ENCODE peak calls at places on chromosomes 6 and 20, in nine cellular contexts. One of them, this sample, is unnamed.

GRCh38 chr20:2316847-2317495 is 21.2 kb downstream of the TGM3 start:
- DNase-seq in adrenal gland: no peak
- DNase-seq in stomach: no peak
- DNase-seq in MM.1S: no peak
- DNase-seq in omental fat pad: no peak
- DNase-seq in pancreas: peak
- DNase-seq in WERI-Rb-1: no peak
- DNase-seq in spleen: no peak
- DNase-seq in GM12865: no peak
- DNase-seq in this sample: no peak

GRCh38 chr6:22470454-22471368 is 98.7 kb upstream of the HDGFL1 start:
- DNase-seq in WERI-Rb-1: no peak
- DNase-seq in adrenal gland: peak
- DNase-seq in stomach: peak
- DNase-seq in GM12865: peak
- DNase-seq in omental fat pad: no peak
- DNase-seq in pancreas: no peak
- DNase-seq in MM.1S: no peak
- DNase-seq in spleen: no peak
- DNase-seq in this sample: no peak

GRCh38 chr6:144150673-144151009 is 324 bp downstream of the STX11 start:
- DNase-seq in stomach: no peak
- DNase-seq in spleen: peak
- DNase-seq in pancreas: no peak
- DNase-seq in WERI-Rb-1: peak
- DNase-seq in GM12865: peak
- DNase-seq in adrenal gland: no peak
- DNase-seq in omental fat pad: no peak
- DNase-seq in MM.1S: peak
- DNase-seq in this sample: no peak

GRCh38 chr20:14334306-14334930 is 3.0 kb downstream of the FLRT3 start:
- DNase-seq in adrenal gland: no peak
- DNase-seq in omental fat pad: no peak
- DNase-seq in pancreas: no peak
- DNase-seq in stomach: peak
- DNase-seq in GM12865: peak
- DNase-seq in spleen: no peak
- DNase-seq in MM.1S: peak
- DNase-seq in WERI-Rb-1: peak
- DNase-seq in this sample: no peak

GRCh38 chr6:83352413-83352812 is 78.4 kb downstream of the ME1 start:
- DNase-seq in MM.1S: no peak
- DNase-seq in WERI-Rb-1: no peak
- DNase-seq in stomach: no peak
- DNase-seq in omental fat pad: no peak
- DNase-seq in spleen: no peak
- DNase-seq in pancreas: no peak
- DNase-seq in GM12865: no peak
- DNase-seq in adrenal gland: no peak
- DNase-seq in this sample: no peak

GRCh38 chr6:109059591-109060021 is 35.0 kb downstream of the SESN1 start:
- DNase-seq in MM.1S: peak
- DNase-seq in stomach: no peak
- DNase-seq in pancreas: no peak
- DNase-seq in omental fat pad: no peak
- DNase-seq in GM12865: peak
- DNase-seq in spleen: no peak
- DNase-seq in WERI-Rb-1: no peak
- DNase-seq in adrenal gland: no peak
- DNase-seq in this sample: no peak

GRCh38 chr20:41196653-41197225 is 59.4 kb downstream of the PLCG1 start:
- DNase-seq in MM.1S: no peak
- DNase-seq in WERI-Rb-1: no peak
- DNase-seq in stomach: no peak
- DNase-seq in omental fat pad: no peak
- DNase-seq in adrenal gland: no peak
- DNase-seq in pancreas: no peak
- DNase-seq in spleen: no peak
- DNase-seq in GM12865: no peak
- DNase-seq in this sample: no peak

GRCh38 chr20:23436681-23437080 is 2.8 kb upstream of the CSTL1 start:
- DNase-seq in pancreas: no peak
- DNase-seq in GM12865: no peak
- DNase-seq in spleen: no peak
- DNase-seq in omental fat pad: no peak
- DNase-seq in stomach: no peak
- DNase-seq in MM.1S: no peak
- DNase-seq in adrenal gland: peak
- DNase-seq in WERI-Rb-1: no peak
- DNase-seq in this sample: no peak

GRCh38 chr20:776165-776564 is 7.9 kb upstream of the SLC52A3 start:
- DNase-seq in adrenal gland: no peak
- DNase-seq in MM.1S: no peak
- DNase-seq in pancreas: no peak
- DNase-seq in omental fat pad: no peak
- DNase-seq in WERI-Rb-1: no peak
- DNase-seq in spleen: no peak
- DNase-seq in GM12865: no peak
- DNase-seq in stomach: no peak
- DNase-seq in this sample: no peak

GRCh38 chr20:8094845-8095244 is 37.2 kb upstream of the PLCB1 start:
- DNase-seq in WERI-Rb-1: no peak
- DNase-seq in stomach: no peak
- DNase-seq in adrenal gland: no peak
- DNase-seq in pancreas: no peak
- DNase-seq in MM.1S: no peak
- DNase-seq in spleen: no peak
- DNase-seq in GM12865: no peak
- DNase-seq in omental fat pad: no peak
- DNase-seq in this sample: no peak

GRCh38 chr6:37566209-37566859 is 66.6 kb upstream of the CCDC167 start:
- DNase-seq in WERI-Rb-1: peak
- DNase-seq in spleen: peak
- DNase-seq in pancreas: peak
- DNase-seq in adrenal gland: peak
- DNase-seq in stomach: peak
- DNase-seq in omental fat pad: no peak
- DNase-seq in GM12865: peak
- DNase-seq in MM.1S: peak
- DNase-seq in this sample: peak

GRCh38 chr20:21503345-21503744 is 10.5 kb downstream of the NKX2-2 start:
- DNase-seq in WERI-Rb-1: no peak
- DNase-seq in stomach: no peak
- DNase-seq in spleen: no peak
- DNase-seq in GM12865: peak
- DNase-seq in pancreas: no peak
- DNase-seq in omental fat pad: no peak
- DNase-seq in adrenal gland: no peak
- DNase-seq in MM.1S: peak
- DNase-seq in this sample: no peak

GRCh38 chr20:9241721-9242427 is 173.0 kb downstream of the PLCB4 start:
- DNase-seq in MM.1S: no peak
- DNase-seq in omental fat pad: no peak
- DNase-seq in WERI-Rb-1: no peak
- DNase-seq in GM12865: no peak
- DNase-seq in pancreas: no peak
- DNase-seq in adrenal gland: no peak
- DNase-seq in stomach: no peak
- DNase-seq in spleen: no peak
- DNase-seq in this sample: no peak

GRCh38 chr20:17653835-17654648 is 28.0 kb downstream of the RRBP1 start:
- DNase-seq in spleen: peak
- DNase-seq in stomach: no peak
- DNase-seq in omental fat pad: no peak
- DNase-seq in adrenal gland: no peak
- DNase-seq in WERI-Rb-1: no peak
- DNase-seq in GM12865: no peak
- DNase-seq in MM.1S: no peak
- DNase-seq in pancreas: no peak
- DNase-seq in this sample: no peak

GRCh38 chr20:17655865-17656489 is 26.1 kb downstream of the RRBP1 start:
- DNase-seq in GM12865: peak
- DNase-seq in omental fat pad: no peak
- DNase-seq in WERI-Rb-1: no peak
- DNase-seq in stomach: no peak
- DNase-seq in spleen: peak
- DNase-seq in adrenal gland: no peak
- DNase-seq in pancreas: no peak
- DNase-seq in MM.1S: no peak
- DNase-seq in this sample: no peak

GRCh38 chr20:17654649-17655285 is 27.3 kb downstream of the RRBP1 start:
- DNase-seq in pancreas: no peak
- DNase-seq in WERI-Rb-1: peak
- DNase-seq in spleen: peak
- DNase-seq in adrenal gland: no peak
- DNase-seq in stomach: no peak
- DNase-seq in GM12865: no peak
- DNase-seq in omental fat pad: no peak
- DNase-seq in MM.1S: no peak
- DNase-seq in this sample: no peak

GRCh38 chr20:17657079-17657825 is 24.8 kb downstream of the RRBP1 start:
- DNase-seq in adrenal gland: peak
- DNase-seq in MM.1S: no peak
- DNase-seq in omental fat pad: no peak
- DNase-seq in GM12865: no peak
- DNase-seq in stomach: no peak
- DNase-seq in pancreas: no peak
- DNase-seq in spleen: peak
- DNase-seq in WERI-Rb-1: peak
- DNase-seq in this sample: no peak

GRCh38 chr20:17655286-17655651 is 26.8 kb downstream of the RRBP1 start:
- DNase-seq in pancreas: no peak
- DNase-seq in WERI-Rb-1: no peak
- DNase-seq in stomach: no peak
- DNase-seq in MM.1S: no peak
- DNase-seq in GM12865: no peak
- DNase-seq in omental fat pad: no peak
- DNase-seq in spleen: peak
- DNase-seq in adrenal gland: no peak
- DNase-seq in this sample: no peak
- TF ChIP-seq CTCF in pancreas: no peak
- TF ChIP-seq CTCF in WERI-Rb-1: no peak
- TF ChIP-seq CTCF in stomach: no peak
- TF ChIP-seq CTCF in MM.1S: no peak
- TF ChIP-seq CTCF in GM12865: no peak
- TF ChIP-seq CTCF in omental fat pad: no peak
- TF ChIP-seq CTCF in spleen: no peak
- TF ChIP-seq CTCF in adrenal gland: no peak
- TF ChIP-seq CTCF in this sample: peak

DNA sequence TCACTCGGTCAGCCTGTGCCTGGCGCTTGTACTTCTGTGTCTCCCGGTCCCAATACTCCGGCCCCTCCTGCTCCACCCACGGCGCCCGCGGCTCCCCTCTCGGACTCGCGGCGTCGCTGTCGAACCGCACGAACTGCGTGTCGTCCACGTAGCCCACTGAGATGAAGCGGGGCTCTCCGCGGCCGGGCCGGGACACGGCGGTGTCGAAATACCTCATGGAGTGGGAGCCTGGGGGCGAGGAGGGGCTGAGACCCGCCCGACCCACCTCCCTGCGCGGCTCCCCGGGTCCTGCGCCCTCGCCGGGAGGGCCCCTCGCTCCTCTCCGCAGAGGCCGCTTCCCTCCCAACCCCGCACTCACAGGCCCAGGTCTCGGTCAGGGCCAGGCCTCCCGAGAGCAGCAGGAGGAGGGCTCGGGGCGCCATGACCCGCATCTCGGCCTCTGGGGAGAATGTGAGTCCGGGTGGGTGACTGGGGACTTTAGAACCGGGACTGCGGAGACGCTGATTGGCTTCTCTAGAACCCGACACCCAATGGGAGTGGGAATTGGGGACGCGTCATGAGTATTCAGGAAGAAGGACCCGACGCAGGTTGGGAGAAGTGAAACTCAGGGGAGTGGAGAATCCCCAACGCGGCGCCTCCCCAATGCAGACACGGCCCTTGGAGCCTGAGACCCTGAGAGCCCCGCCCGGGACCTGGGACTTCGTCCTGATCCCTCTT is at the start of gene HLA-C:
- DNase-seq in WERI-Rb-1: peak
- DNase-seq in spleen: peak
- DNase-seq in MM.1S: peak
- DNase-seq in omental fat pad: peak
- DNase-seq in GM12865: peak
- DNase-seq in adrenal gland: peak
- DNase-seq in stomach: peak
- DNase-seq in pancreas: peak
- DNase-seq in this sample: peak
- TF ChIP-seq CTCF in WERI-Rb-1: peak
- TF ChIP-seq CTCF in spleen: no peak
- TF ChIP-seq CTCF in MM.1S: no peak
- TF ChIP-seq CTCF in omental fat pad: no peak
- TF ChIP-seq CTCF in GM12865: no peak
- TF ChIP-seq CTCF in adrenal gland: no peak
- TF ChIP-seq CTCF in stomach: no peak
- TF ChIP-seq CTCF in pancreas: no peak
- TF ChIP-seq CTCF in this sample: no peak

GRCh38 chr6:67694127-67694526 is 941.0 kb upstream of the ADGRB3 start:
- DNase-seq in WERI-Rb-1: no peak
- DNase-seq in omental fat pad: no peak
- DNase-seq in adrenal gland: no peak
- DNase-seq in GM12865: no peak
- DNase-seq in stomach: no peak
- DNase-seq in MM.1S: no peak
- DNase-seq in spleen: no peak
- DNase-seq in pancreas: no peak
- DNase-seq in this sample: no peak
- TF ChIP-seq CTCF in WERI-Rb-1: peak
- TF ChIP-seq CTCF in omental fat pad: no peak
- TF ChIP-seq CTCF in adrenal gland: no peak
- TF ChIP-seq CTCF in GM12865: no peak
- TF ChIP-seq CTCF in stomach: no peak
- TF ChIP-seq CTCF in MM.1S: no peak
- TF ChIP-seq CTCF in spleen: no peak
- TF ChIP-seq CTCF in pancreas: no peak
- TF ChIP-seq CTCF in this sample: no peak

DNA sequence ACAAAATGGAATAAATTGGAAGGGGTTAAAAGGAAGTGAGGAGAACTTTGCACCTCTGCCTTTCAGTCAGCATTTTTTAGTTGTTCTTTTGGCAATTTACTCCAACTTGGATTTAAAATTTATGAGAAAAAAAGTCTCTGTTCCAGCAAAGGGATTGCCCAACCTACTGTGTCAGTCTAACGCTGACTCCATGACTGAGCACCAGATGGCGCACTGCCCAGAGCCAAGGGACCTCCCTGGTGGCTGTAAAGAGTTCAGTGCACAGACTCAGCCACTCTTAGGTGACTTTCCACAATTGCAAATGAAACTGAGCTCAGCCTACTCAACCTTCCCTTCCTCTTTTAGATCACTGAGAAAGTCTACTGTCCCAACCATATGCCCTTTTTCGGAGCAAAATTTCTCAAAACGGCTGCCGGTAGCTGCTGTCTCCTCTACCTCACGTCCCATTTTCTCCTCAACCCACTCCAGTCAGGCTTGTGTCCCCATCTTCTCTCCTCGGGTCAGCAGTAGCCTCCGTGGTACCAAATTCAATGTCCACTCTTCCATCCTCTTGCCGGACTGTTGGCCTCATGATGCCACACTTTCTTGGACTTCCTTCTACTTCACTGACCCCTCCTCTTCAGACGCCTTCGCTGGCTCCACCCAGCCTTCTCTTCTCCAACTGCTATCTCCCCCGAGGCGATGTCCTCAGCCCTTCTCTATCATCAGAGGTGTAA is 38.7 kb downstream of the GSTA2 start:
- DNase-seq in GM12865: peak
- DNase-seq in MM.1S: peak
- DNase-seq in spleen: peak
- DNase-seq in omental fat pad: peak
- DNase-seq in stomach: peak
- DNase-seq in adrenal gland: peak
- DNase-seq in WERI-Rb-1: peak
- DNase-seq in pancreas: peak
- DNase-seq in this sample: no peak
- TF ChIP-seq CTCF in GM12865: peak
- TF ChIP-seq CTCF in MM.1S: peak
- TF ChIP-seq CTCF in spleen: peak
- TF ChIP-seq CTCF in omental fat pad: no peak
- TF ChIP-seq CTCF in stomach: peak
- TF ChIP-seq CTCF in adrenal gland: peak
- TF ChIP-seq CTCF in WERI-Rb-1: peak
- TF ChIP-seq CTCF in pancreas: peak
- TF ChIP-seq CTCF in this sample: no peak

This sample was measured in mesothelial cell of epicardium.